ENCODE peak calls at places on chromosome 21, in five cellular contexts. Z is activated CD8-positive, alpha-beta T cell treated with anti-CD3 and anti-CD28 coated beads for 36 hours; L is left ventricle myocardium inferior; M is breast epithelium; V is endothelial cell of umbilical vein. B is an unnamed sample.

GRCh38 chr21:45104560-45104959 is 30.2 kb downstream of the ADARB1 start:
- DNase-seq in Z (peak), L (peak), V (peak), M (no peak), B (no peak)

GRCh38 chr21:46094401-46095105 is 3.4 kb upstream of the COL6A2 start:
- DNase-seq in L (no peak), V (no peak), M (peak), Z (no peak), B (no peak)

GRCh38 chr21:45404726-45405270 is at the start of gene COL18A1:
- DNase-seq in Z (peak), M (no peak), L (peak), V (peak), B (no peak)

GRCh38 chr21:40047211-40047610 is 180.0 kb downstream of the PCP4 start:
- DNase-seq in M (no peak), V (no peak), L (no peak), Z (no peak), B (no peak)

GRCh38 chr21:21690068-21690665 is 692.0 kb downstream of the NCAM2 start:
- DNase-seq in M (no peak), Z (no peak), L (no peak), V (no peak), B (no peak)

GRCh38 chr21:42063578-42064521 is 7.3 kb upstream of the UMODL1 start:
- DNase-seq in V (no peak), L (no peak), M (no peak), Z (peak), B (peak)

GRCh38 chr21:45950740-45951515 is 30.6 kb upstream of the COL6A1 start:
- DNase-seq in V (peak), Z (no peak), M (peak), L (peak), B (no peak)

GRCh38 chr21:40706806-40707205 is 140.2 kb downstream of the DSCAM start:
- DNase-seq in Z (no peak), L (no peak), V (no peak), M (no peak), B (no peak)

GRCh38 chr21:45002381-45003204 is 62.8 kb downstream of the SLX9 start:
- DNase-seq in M (no peak), L (peak), Z (no peak), V (no peak), B (no peak)

GRCh38 chr21:34179204-34179935 is 106.0 kb downstream of the MRPS6 start:
- DNase-seq in V (no peak), Z (no peak), L (no peak), M (no peak), B (no peak)

GRCh38 chr21:29321908-29322569 is 23.3 kb downstream of the BACH1 start:
- DNase-seq in M (no peak), V (no peak), Z (no peak), L (no peak), B (no peak)

GRCh38 chr21:46118871-46119564 is 21.1 kb downstream of the COL6A2 start:
- DNase-seq in M (no peak), Z (no peak), V (no peak), L (peak), B (no peak)

GRCh38 chr21:38769253-38769780 is 36.4 kb upstream of the ETS2 start:
- DNase-seq in V (no peak), M (no peak), Z (peak), L (no peak), B (no peak)

GRCh38 chr21:46439906-46440305 is 18.8 kb upstream of the DIP2A start:
- DNase-seq in L (no peak), M (no peak), V (no peak), Z (no peak), B (no peak)

GRCh38 chr21:45632165-45632896 is 11.2 kb upstream of the PCBP3 start:
- DNase-seq in L (no peak), M (no peak), Z (peak), V (no peak), B (no peak)

GRCh38 chr21:46045154-46045553 is 52.8 kb upstream of the COL6A2 start:
- DNase-seq in Z (no peak), M (no peak), L (no peak), V (no peak), B (no peak)

GRCh38 chr21:15850645-15851044 is 120.9 kb downstream of the USP25 start:
- DNase-seq in V (peak), Z (no peak), M (no peak), L (no peak), B (no peak)

GRCh38 chr21:44938976-44939531 is 775 bp upstream of the SLX9 start:
- DNase-seq in Z (no peak), V (no peak), M (peak), L (no peak), B (no peak)

GRCh38 chr21:33332143-33332542 is 7.4 kb downstream of the IFNAR1 start:
- DNase-seq in M (no peak), V (no peak), Z (no peak), L (no peak), B (peak)

GRCh38 chr21:33078907-33079582 is 9.1 kb downstream of the OLIG1 start:
- DNase-seq in L (no peak), M (peak), V (no peak), Z (peak), B (peak)

GRCh38 chr21:21001591-21002100 is 3.4 kb downstream of the NCAM2 start:
- DNase-seq in Z (no peak), V (no peak), L (no peak), M (no peak), B (no peak)

GRCh38 chr21:26120833-26121232 is 49.7 kb downstream of the APP start:
- DNase-seq in Z (no peak), V (no peak), M (peak), L (no peak), B (no peak)

GRCh38 chr21:46154955-46155513 is 345 bp downstream of the FTCD start:
- DNase-seq in V (no peak), L (no peak), M (no peak), Z (no peak), B (no peak)

GRCh38 chr21:25717491-25718139 is 17.1 kb downstream of the ATP5PF start:
- DNase-seq in V (peak), Z (no peak), L (no peak), M (no peak), B (no peak)

GRCh38 chr21:18951291-18952038 is 547.9 kb upstream of the TMPRSS15 start:
- DNase-seq in V (no peak), L (no peak), M (no peak), Z (peak), B (no peak)

GRCh38 chr21:25171438-25171837 is 435.8 kb downstream of the MRPL39 start:
- DNase-seq in L (no peak), Z (no peak), M (no peak), V (no peak), B (no peak)

GRCh38 chr21:16454371-16454770 is 724.6 kb downstream of the USP25 start:
- DNase-seq in V (peak), M (no peak), L (no peak), Z (no peak), B (no peak)

GRCh38 chr21:25385912-25386474 is 221.3 kb downstream of the MRPL39 start:
- DNase-seq in V (peak), M (no peak), L (no peak), Z (no peak), B (peak)

GRCh38 chr21:46022551-46023107 is 41.1 kb downstream of the COL6A1 start:
- DNase-seq in M (no peak), L (no peak), V (no peak), Z (no peak), B (no peak)

GRCh38 chr21:25350056-25350455 is 257.2 kb downstream of the MRPL39 start:
- DNase-seq in Z (peak), L (no peak), M (no peak), V (peak), B (no peak)

GRCh38 chr21:17782051-17782450 is 37.1 kb downstream of the C21orf91 start:
- DNase-seq in L (no peak), V (no peak), Z (no peak), M (no peak), B (peak)

GRCh38 chr21:25934771-25935224 is 200.0 kb downstream of the GABPA start:
- DNase-seq in L (peak), M (peak), Z (peak), V (peak), B (no peak)

GRCh38 chr21:29578306-29578705 is 279.6 kb downstream of the BACH1 start:
- DNase-seq in M (no peak), V (no peak), L (no peak), Z (no peak), B (no peak)

GRCh38 chr21:44547656-44548331 is 3.5 kb downstream of the KRTAP10-2 start:
- DNase-seq in Z (peak), L (no peak), V (no peak), M (no peak), B (no peak)

GRCh38 chr21:40759061-40759460 is 87.9 kb downstream of the DSCAM start:
- DNase-seq in Z (no peak), L (no peak), M (no peak), V (no peak), B (no peak)

GRCh38 chr21:19969156-19969555 is 1029.1 kb upstream of the NCAM2 start:
- DNase-seq in Z (no peak), L (no peak), M (no peak), V (no peak), B (no peak)

GRCh38 chr21:33844104-33844889 is 71.3 kb downstream of the ATP5PO start:
- DNase-seq in L (peak), V (no peak), M (no peak), Z (no peak), B (no peak)

GRCh38 chr21:45226540-45227326 is 61.0 kb downstream of the POFUT2 start:
- DNase-seq in L (no peak), V (no peak), Z (peak), M (no peak), B (no peak)

GRCh38 chr21:40832316-40832715 is 14.6 kb downstream of the DSCAM start:
- DNase-seq in L (no peak), V (no peak), Z (no peak), M (no peak), B (no peak)

GRCh38 chr21:34574984-34575529 is 39.9 kb downstream of the RCAN1 start:
- DNase-seq in M (no peak), V (no peak), Z (no peak), L (no peak), B (no peak)

DNA sequence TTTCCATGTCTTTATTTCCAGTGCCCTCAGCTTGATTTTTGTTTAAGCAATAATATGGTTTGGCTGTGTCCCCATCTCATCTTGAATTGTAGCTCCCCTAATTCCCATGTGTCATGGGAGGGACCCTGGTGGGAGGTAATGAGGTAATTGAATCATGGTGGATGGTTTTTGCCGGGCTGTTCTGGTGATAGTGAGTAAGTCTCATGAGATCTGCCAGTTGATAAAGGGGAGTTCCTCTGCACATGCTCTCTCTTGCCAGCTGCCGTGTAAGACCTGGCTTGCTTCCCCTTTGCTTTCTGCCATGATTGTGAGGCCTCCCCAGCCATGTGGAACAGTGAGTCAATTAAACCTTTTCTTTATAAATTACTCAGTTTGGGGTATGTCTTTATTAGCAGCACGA is 559.6 kb upstream of the ADAMTS5 start:
- DNase-seq in Z (no peak), V (no peak), M (no peak), L (peak), B (no peak)
- TF ChIP-seq CTCF in Z (no peak), V (no peak), M (no peak), L (no peak), B (no peak)

GRCh38 chr21:37717534-37717933 is 198.7 kb downstream of the KCNJ6 start:
- DNase-seq in L (no peak), V (no peak), M (no peak), Z (no peak), B (no peak)
- TF ChIP-seq CTCF in L (no peak), V (no peak), M (no peak), Z (no peak), B (no peak)

DNA sequence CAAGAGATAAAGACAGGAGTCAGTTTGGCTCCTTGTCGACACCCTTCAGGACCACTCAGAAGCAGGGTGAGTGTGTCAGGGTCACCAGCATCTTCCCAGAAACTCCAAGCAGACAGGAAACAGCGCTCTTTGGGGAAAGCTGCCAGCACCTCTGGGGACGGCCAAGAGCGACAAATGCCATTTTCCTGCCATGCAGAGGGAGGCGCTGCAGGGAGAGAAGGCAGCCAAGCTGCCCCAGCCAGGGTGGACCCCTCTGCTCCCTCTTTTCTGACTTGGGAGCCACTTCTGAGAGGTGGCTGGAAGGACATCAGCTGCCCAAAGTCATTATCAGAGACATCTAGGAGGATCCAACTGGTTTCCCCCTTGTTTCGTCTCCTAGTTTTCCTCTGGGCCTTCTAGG is 29.0 kb downstream of the SIM2 start:
- DNase-seq in L (no peak), Z (no peak), V (no peak), M (no peak), B (no peak)
- TF ChIP-seq CTCF in L (no peak), Z (no peak), V (no peak), M (no peak), B (no peak)

DNA sequence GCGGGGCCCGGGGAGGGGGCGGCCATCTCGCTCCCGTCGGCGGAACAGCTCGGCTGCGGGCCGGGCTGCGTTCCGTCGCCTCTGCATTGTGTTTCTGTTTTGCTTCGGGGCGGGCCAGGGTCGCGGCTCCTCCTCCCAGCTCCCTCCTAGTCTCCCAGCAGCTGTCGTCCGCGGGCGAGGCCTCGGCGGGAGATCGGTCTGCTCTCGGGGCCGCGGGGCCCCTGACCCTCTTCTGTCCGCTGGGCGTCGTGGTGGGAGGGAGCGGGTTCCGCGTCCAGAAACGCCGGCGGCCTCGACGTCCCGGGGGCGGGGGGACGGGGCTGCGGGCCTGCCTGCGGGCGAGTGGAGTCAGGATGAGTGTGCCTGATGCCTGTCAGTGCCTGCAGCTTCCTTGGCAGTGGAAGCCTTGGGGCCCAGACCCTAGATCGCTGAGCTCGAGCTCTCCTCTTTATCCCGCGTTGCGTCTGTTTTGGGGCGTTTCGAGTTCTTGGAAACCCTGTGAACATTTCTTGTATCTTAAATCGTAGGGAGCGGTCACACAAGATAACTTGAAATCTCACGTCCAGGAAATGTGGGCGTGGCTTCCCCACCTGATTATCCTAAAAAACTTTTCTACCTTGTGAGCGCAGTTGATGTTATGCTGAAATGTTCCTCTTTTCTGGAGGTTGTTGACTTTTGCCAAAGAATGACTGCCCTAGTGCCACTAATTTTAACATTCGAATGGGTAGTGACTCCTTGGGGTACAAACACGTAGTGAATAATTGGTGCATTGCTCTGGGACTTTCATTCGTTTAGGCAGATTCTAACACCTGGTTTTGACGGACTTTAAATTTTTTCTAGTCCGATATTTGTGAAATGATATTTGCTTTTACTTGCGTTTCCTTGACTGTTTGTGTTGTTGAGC is 676 bp downstream of the MORC3 start:
- DNase-seq in V (peak), L (peak), M (peak), Z (peak), B (no peak)
- TF ChIP-seq CTCF in V (no peak), L (peak), M (no peak), Z (no peak), B (no peak)

GRCh38 chr21:31974454-31974985 is 101.7 kb downstream of the HUNK start:
- DNase-seq in M (no peak), L (no peak), Z (peak), V (no peak), B (no peak)
- TF ChIP-seq CTCF in M (no peak), L (no peak), Z (no peak), V (no peak), B (no peak)

DNA sequence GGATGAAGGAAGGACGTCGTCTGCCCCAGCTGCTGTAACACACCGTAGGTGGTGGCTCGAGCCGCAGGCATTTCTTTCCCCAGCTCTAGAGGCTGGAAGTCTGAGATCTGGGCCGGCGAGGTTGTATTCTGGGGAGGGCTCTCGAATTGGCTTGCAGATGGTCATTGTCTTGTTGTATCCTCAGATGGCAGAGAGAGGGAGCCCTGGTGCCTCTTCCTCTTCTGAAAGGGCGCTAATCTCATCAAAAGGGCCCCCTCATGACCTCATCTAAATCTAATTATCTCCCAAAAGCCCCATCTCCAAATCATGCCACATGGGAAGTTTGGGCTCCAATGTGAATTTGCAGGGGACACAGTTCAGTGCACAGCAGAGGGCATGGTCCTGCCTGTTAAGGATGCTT is 109.0 kb downstream of the SIK1 start:
- DNase-seq in V (no peak), L (no peak), M (no peak), Z (no peak), B (no peak)
- TF ChIP-seq CTCF in V (no peak), L (no peak), M (no peak), Z (no peak), B (peak)

B was measured in GM12864.